ENCODE peak calls at places on chromosomes 5 and 9, in seven cellular contexts. A is GM23248, T is Calu3, F is naive B cell, B is EL, I is GM13977, R is NCI-H748 treated with DMSO at 0.1 percent for 48 hours. U is an unnamed sample.

GRCh38 chr5:56095579-56096102 is 100.9 kb upstream of the IL6ST start:
- DNase-seq in T (no peak), F (no peak), I (peak; percentile 44), B (no peak), A (no peak), R (no peak), U (peak; percentile 20)

GRCh38 chr9:87708989-87709706 is 16.8 kb upstream of the CTSL start:
- DNase-seq in B (no peak), I (no peak), T (no peak), F (no peak), R (no peak), A (no peak), U (no peak)

GRCh38 chr9:18611946-18612345 is 138.0 kb downstream of the ADAMTSL1 start:
- DNase-seq in F (no peak), A (no peak), T (no peak), I (no peak), R (peak; percentile 10), B (no peak), U (no peak)

GRCh38 chr9:93231716-93232115 is 47.8 kb downstream of the WNK2 start:
- DNase-seq in B (no peak), I (no peak), F (no peak), T (no peak), R (no peak), A (no peak), U (no peak)

GRCh38 chr9:87599901-87600610 is 102.4 kb downstream of the DAPK1 start:
- DNase-seq in A (peak; percentile 78), F (no peak), B (peak; percentile 92), R (no peak), T (peak; percentile 37), I (no peak), U (no peak)

GRCh38 chr5:173452098-173452497 is 123.9 kb upstream of the STC2 start:
- DNase-seq in I (no peak), T (peak; percentile 78), R (no peak), A (peak; percentile 84), F (no peak), B (peak; percentile 90), U (no peak)

GRCh38 chr9:77514886-77515711 is 133.0 kb downstream of the GNA14 start:
- DNase-seq in R (no peak), T (no peak), B (peak; percentile 90), I (no peak), A (peak; percentile 42), F (no peak), U (no peak)

GRCh38 chr5:14245526-14245925 is 102.4 kb downstream of the TRIO start:
- DNase-seq in R (no peak), B (no peak), I (no peak), F (no peak), A (no peak), T (no peak), U (no peak)

GRCh38 chr5:115484368-115484767 is 60.2 kb downstream of the FEM1C start:
- DNase-seq in T (no peak), I (no peak), F (no peak), A (no peak), R (no peak), B (no peak), U (no peak)

GRCh38 chr9:131727795-131728545 is 11.9 kb downstream of the RAPGEF1 start:
- DNase-seq in F (no peak), B (no peak), I (no peak), R (no peak), A (no peak), T (no peak), U (peak; percentile 68)

GRCh38 chr5:173768891-173769290 is 119.3 kb upstream of the CPEB4 start:
- DNase-seq in F (no peak), A (no peak), I (no peak), T (no peak), B (no peak), R (no peak), U (no peak)

GRCh38 chr5:61860978-61861377 is 445.0 kb upstream of the KIF2A start:
- DNase-seq in R (no peak), B (no peak), A (no peak), T (no peak), F (no peak), I (no peak), U (no peak)

GRCh38 chr5:166834246-166834645 is 1457.2 kb upstream of the WWC1 start:
- DNase-seq in R (no peak), A (no peak), B (no peak), I (no peak), T (no peak), F (no peak), U (no peak)

GRCh38 chr9:14029811-14030210 is 284.1 kb downstream of the NFIB start:
- DNase-seq in A (peak; percentile 30), B (no peak), I (no peak), R (no peak), F (no peak), T (no peak), U (no peak)

GRCh38 chr9:123861086-123861707 is 68.7 kb downstream of the DENND1A start:
- DNase-seq in R (no peak), B (no peak), A (no peak), F (no peak), T (no peak), I (no peak), U (no peak)

GRCh38 chr9:116275418-116276295 is 122.1 kb downstream of the PAPPA start:
- DNase-seq in A (peak; percentile 58), I (no peak), F (no peak), R (no peak), T (no peak), B (peak; percentile 37), U (no peak)